ENCODE peak calls at places on chromosomes 4 and X, in five cellular contexts. One of them, this sample, is unnamed.

GRCh38 chrX:141724186-141724585 is 25.6 kb upstream of the SPANXD start:
- DNase-seq in progenitor cell of endocrine pancreas: no peak
- DNase-seq in type B pancreatic cell: no peak
- DNase-seq in adrenal gland: no peak
- DNase-seq in AG09309: no peak
- DNase-seq in this sample: no peak

GRCh38 chr4:110049951-110050925 is 137.6 kb downstream of the EGF start:
- DNase-seq in adrenal gland: peak; percentile 33
- DNase-seq in AG09309: no peak
- DNase-seq in type B pancreatic cell: no peak
- DNase-seq in progenitor cell of endocrine pancreas: peak; percentile 18
- DNase-seq in this sample: no peak

GRCh38 chrX:68901512-68901911 is 72.7 kb downstream of the EFNB1 start:
- DNase-seq in AG09309: no peak
- DNase-seq in adrenal gland: no peak
- DNase-seq in progenitor cell of endocrine pancreas: no peak
- DNase-seq in type B pancreatic cell: no peak
- DNase-seq in this sample: no peak

GRCh38 chr4:55866973-55867574 is 13.6 kb downstream of the EXOC1 start:
- DNase-seq in adrenal gland: peak; percentile 25
- DNase-seq in AG09309: peak; percentile 41
- DNase-seq in progenitor cell of endocrine pancreas: no peak
- DNase-seq in type B pancreatic cell: no peak
- DNase-seq in this sample: no peak

GRCh38 chrX:71637848-71638247 is 19.5 kb upstream of the CXCR3 start:
- DNase-seq in progenitor cell of endocrine pancreas: no peak
- DNase-seq in AG09309: peak; percentile 21
- DNase-seq in adrenal gland: no peak
- DNase-seq in type B pancreatic cell: no peak
- DNase-seq in this sample: no peak

GRCh38 chr4:108852691-108853090 is 89.8 kb upstream of the ETNPPL start:
- DNase-seq in AG09309: no peak
- DNase-seq in adrenal gland: no peak
- DNase-seq in type B pancreatic cell: no peak
- DNase-seq in progenitor cell of endocrine pancreas: no peak
- DNase-seq in this sample: no peak

GRCh38 chr4:139537292-139537691 is 18.7 kb downstream of the SETD7 start:
- DNase-seq in progenitor cell of endocrine pancreas: no peak
- DNase-seq in AG09309: no peak
- DNase-seq in type B pancreatic cell: no peak
- DNase-seq in adrenal gland: no peak
- DNase-seq in this sample: no peak

GRCh38 chr4:23373269-23373668 is 516.6 kb downstream of the PPARGC1A start:
- DNase-seq in progenitor cell of endocrine pancreas: no peak
- DNase-seq in type B pancreatic cell: no peak
- DNase-seq in adrenal gland: peak; percentile 52
- DNase-seq in AG09309: no peak
- DNase-seq in this sample: no peak

GRCh38 chr4:181008164-181008563 is 1235.0 kb upstream of the TENM3 start:
- DNase-seq in type B pancreatic cell: no peak
- DNase-seq in progenitor cell of endocrine pancreas: no peak
- DNase-seq in AG09309: no peak
- DNase-seq in adrenal gland: no peak
- DNase-seq in this sample: no peak

GRCh38 chrX:51851507-51852085 is 41.8 kb upstream of the MAGED1 start:
- DNase-seq in type B pancreatic cell: no peak
- DNase-seq in AG09309: no peak
- DNase-seq in progenitor cell of endocrine pancreas: no peak
- DNase-seq in adrenal gland: no peak
- DNase-seq in this sample: no peak

GRCh38 chrX:25019707-25020390 is 4.1 kb upstream of the ARX start:
- DNase-seq in type B pancreatic cell: no peak
- DNase-seq in AG09309: no peak
- DNase-seq in adrenal gland: no peak
- DNase-seq in progenitor cell of endocrine pancreas: no peak
- DNase-seq in this sample: no peak

GRCh38 chrX:6238576-6238975 is 9.9 kb upstream of the NLGN4X start:
- DNase-seq in progenitor cell of endocrine pancreas: no peak
- DNase-seq in type B pancreatic cell: no peak
- DNase-seq in adrenal gland: no peak
- DNase-seq in AG09309: no peak
- DNase-seq in this sample: no peak

GRCh38 chr4:123661080-123661737 is 264.6 kb downstream of the SPRY1 start:
- DNase-seq in AG09309: no peak
- DNase-seq in type B pancreatic cell: no peak
- DNase-seq in progenitor cell of endocrine pancreas: no peak
- DNase-seq in adrenal gland: no peak
- DNase-seq in this sample: no peak

GRCh38 chrX:107672955-107673378 is 44.7 kb downstream of the PRPS1 start:
- DNase-seq in progenitor cell of endocrine pancreas: peak; percentile 19
- DNase-seq in AG09309: peak; percentile 27
- DNase-seq in adrenal gland: peak; percentile 74
- DNase-seq in type B pancreatic cell: no peak
- DNase-seq in this sample: no peak

GRCh38 chrX:109299091-109299490 is 182.8 kb downstream of the GUCY2F start:
- DNase-seq in adrenal gland: no peak
- DNase-seq in type B pancreatic cell: no peak
- DNase-seq in AG09309: no peak
- DNase-seq in progenitor cell of endocrine pancreas: no peak
- DNase-seq in this sample: no peak

GRCh38 chrX:118726887-118727685 is at the start of gene IL13RA1:
- DNase-seq in adrenal gland: peak; percentile 80
- DNase-seq in AG09309: no peak
- DNase-seq in type B pancreatic cell: peak; percentile 81
- DNase-seq in progenitor cell of endocrine pancreas: peak; percentile 67
- DNase-seq in this sample: peak; percentile 82

GRCh38 chr4:163110442-163110841 is 56.2 kb downstream of the NAF1 start:
- DNase-seq in AG09309: no peak
- DNase-seq in adrenal gland: no peak
- DNase-seq in progenitor cell of endocrine pancreas: no peak
- DNase-seq in type B pancreatic cell: no peak
- DNase-seq in this sample: no peak

GRCh38 chrX:81240701-81241100 is 38.8 kb downstream of the SH3BGRL start:
- DNase-seq in progenitor cell of endocrine pancreas: no peak
- DNase-seq in type B pancreatic cell: no peak
- DNase-seq in AG09309: no peak
- DNase-seq in adrenal gland: no peak
- DNase-seq in this sample: no peak

GRCh38 chr4:183099537-183100297 is 660 bp downstream of the WWC2 start:
- DNase-seq in AG09309: no peak
- DNase-seq in progenitor cell of endocrine pancreas: peak; percentile 68
- DNase-seq in adrenal gland: peak; percentile 35
- DNase-seq in type B pancreatic cell: peak; percentile 76
- DNase-seq in this sample: peak; percentile 23

GRCh38 chr4:13322681-13323101 is 161.4 kb downstream of the RAB28 start:
- DNase-seq in adrenal gland: no peak
- DNase-seq in AG09309: peak; percentile 62
- DNase-seq in progenitor cell of endocrine pancreas: no peak
- DNase-seq in type B pancreatic cell: no peak
- DNase-seq in this sample: no peak

GRCh38 chrX:107450823-107451509 is 1.5 kb downstream of the FRMPD3 start:
- DNase-seq in progenitor cell of endocrine pancreas: no peak
- DNase-seq in AG09309: no peak
- DNase-seq in adrenal gland: no peak
- DNase-seq in type B pancreatic cell: no peak
- DNase-seq in this sample: no peak

GRCh38 chr4:41104155-41104554 is 110.2 kb downstream of the APBB2 start:
- DNase-seq in adrenal gland: no peak
- DNase-seq in progenitor cell of endocrine pancreas: no peak
- DNase-seq in AG09309: no peak
- DNase-seq in type B pancreatic cell: no peak
- DNase-seq in this sample: no peak

GRCh38 chrX:22577181-22577580 is 304.5 kb downstream of the CBLL2 start:
- DNase-seq in progenitor cell of endocrine pancreas: no peak
- DNase-seq in type B pancreatic cell: no peak
- DNase-seq in adrenal gland: no peak
- DNase-seq in AG09309: peak; percentile 14
- DNase-seq in this sample: no peak

GRCh38 chr4:81472249-81473085 is 760 bp upstream of the RASGEF1B start:
- DNase-seq in adrenal gland: peak; percentile 47
- DNase-seq in type B pancreatic cell: no peak
- DNase-seq in progenitor cell of endocrine pancreas: no peak
- DNase-seq in AG09309: no peak
- DNase-seq in this sample: no peak

GRCh38 chr4:134313591-134313990 is 112.0 kb upstream of the PABPC4L start:
- DNase-seq in AG09309: no peak
- DNase-seq in type B pancreatic cell: no peak
- DNase-seq in progenitor cell of endocrine pancreas: no peak
- DNase-seq in adrenal gland: no peak
- DNase-seq in this sample: no peak

GRCh38 chrX:10722804-10723364 is 102.5 kb upstream of the MID1 start:
- DNase-seq in progenitor cell of endocrine pancreas: no peak
- DNase-seq in AG09309: peak; percentile 40
- DNase-seq in adrenal gland: peak; percentile 57
- DNase-seq in type B pancreatic cell: no peak
- DNase-seq in this sample: no peak

GRCh38 chr4:172480471-172480870 is 667.3 kb downstream of the GALNTL6 start:
- DNase-seq in progenitor cell of endocrine pancreas: no peak
- DNase-seq in type B pancreatic cell: no peak
- DNase-seq in adrenal gland: no peak
- DNase-seq in AG09309: no peak
- DNase-seq in this sample: no peak

GRCh38 chr4:24850669-24851068 is 55.3 kb downstream of the SOD3 start:
- DNase-seq in adrenal gland: peak; percentile 26
- DNase-seq in AG09309: peak; percentile 65
- DNase-seq in type B pancreatic cell: no peak
- DNase-seq in progenitor cell of endocrine pancreas: no peak
- DNase-seq in this sample: no peak

GRCh38 chr4:126992910-126993309 is 639.8 kb upstream of the INTU start:
- DNase-seq in AG09309: no peak
- DNase-seq in type B pancreatic cell: no peak
- DNase-seq in progenitor cell of endocrine pancreas: no peak
- DNase-seq in adrenal gland: no peak
- DNase-seq in this sample: no peak

GRCh38 chr4:174764105-174764729 is 64.8 kb downstream of the GLRA3 start:
- DNase-seq in adrenal gland: no peak
- DNase-seq in AG09309: peak; percentile 28
- DNase-seq in progenitor cell of endocrine pancreas: no peak
- DNase-seq in type B pancreatic cell: no peak
- DNase-seq in this sample: no peak
- TF ChIP-seq CTCF in adrenal gland: peak; percentile 50
- TF ChIP-seq CTCF in AG09309: peak; percentile 52
- TF ChIP-seq CTCF in progenitor cell of endocrine pancreas: peak; percentile 82
- TF ChIP-seq CTCF in type B pancreatic cell: peak; percentile 85
- TF ChIP-seq CTCF in this sample: peak; percentile 70

GRCh38 chr4:37970702-37971101 is 10.5 kb downstream of the PTTG2 start:
- DNase-seq in progenitor cell of endocrine pancreas: no peak
- DNase-seq in adrenal gland: peak; percentile 69
- DNase-seq in AG09309: no peak
- DNase-seq in type B pancreatic cell: no peak
- DNase-seq in this sample: no peak
- TF ChIP-seq CTCF in progenitor cell of endocrine pancreas: peak; percentile 12
- TF ChIP-seq CTCF in adrenal gland: peak; percentile 8
- TF ChIP-seq CTCF in AG09309: peak; percentile 46
- TF ChIP-seq CTCF in type B pancreatic cell: peak; percentile 35
- TF ChIP-seq CTCF in this sample: no peak

DNA sequence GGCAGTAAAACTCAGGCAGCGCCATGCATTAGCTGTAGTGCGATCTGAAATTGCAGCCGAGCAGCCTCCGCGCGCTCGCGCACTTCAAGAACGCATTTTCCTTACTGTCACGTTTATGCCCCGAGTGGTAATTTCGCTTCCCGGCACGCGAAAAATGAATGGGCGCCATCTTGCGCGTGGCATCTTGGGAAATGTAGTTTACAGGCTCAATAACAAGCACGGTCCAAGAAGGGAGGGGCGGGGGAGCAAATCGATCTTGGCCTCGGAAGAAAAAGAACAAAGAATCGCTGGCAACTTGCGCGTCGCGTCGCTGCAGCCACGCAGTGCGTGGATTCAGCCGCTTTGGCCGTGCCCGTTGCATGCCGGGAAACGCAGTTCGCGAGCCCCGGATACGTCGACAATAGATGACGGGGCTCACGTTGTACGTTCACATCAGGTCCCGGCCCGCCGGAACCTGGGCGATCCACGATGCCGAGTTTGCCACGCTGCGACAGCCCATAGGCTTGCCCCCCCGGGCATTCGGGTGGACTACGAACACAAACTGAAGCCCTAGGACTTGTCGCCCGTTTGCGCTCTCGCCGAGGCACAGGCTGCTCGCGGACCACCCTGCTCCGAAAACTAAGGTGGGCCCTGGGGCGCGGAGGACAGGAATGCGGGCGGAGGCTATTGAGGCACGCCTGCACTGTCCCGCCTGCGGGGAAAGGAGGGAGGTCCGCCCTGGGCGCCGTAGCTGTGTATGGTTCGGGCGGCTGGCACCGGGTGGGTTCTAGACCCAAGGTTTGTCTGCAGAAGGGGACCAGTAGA is at the start of gene FTSJ1:
- DNase-seq in progenitor cell of endocrine pancreas: peak; percentile 57
- DNase-seq in type B pancreatic cell: peak; percentile 83
- DNase-seq in adrenal gland: peak; percentile 88
- DNase-seq in AG09309: peak; percentile 71
- DNase-seq in this sample: peak; percentile 73
- TF ChIP-seq CTCF in progenitor cell of endocrine pancreas: no peak
- TF ChIP-seq CTCF in type B pancreatic cell: no peak
- TF ChIP-seq CTCF in adrenal gland: no peak
- TF ChIP-seq CTCF in AG09309: no peak
- TF ChIP-seq CTCF in this sample: no peak

GRCh38 chr4:86594559-86595425 is 677 bp downstream of the PTPN13 start:
- DNase-seq in AG09309: peak; percentile 94
- DNase-seq in adrenal gland: peak; percentile 55
- DNase-seq in type B pancreatic cell: peak; percentile 70
- DNase-seq in progenitor cell of endocrine pancreas: peak; percentile 11
- DNase-seq in this sample: peak; percentile 71
- TF ChIP-seq CTCF in AG09309: peak; percentile 42
- TF ChIP-seq CTCF in adrenal gland: no peak
- TF ChIP-seq CTCF in type B pancreatic cell: peak; percentile 63
- TF ChIP-seq CTCF in progenitor cell of endocrine pancreas: peak; percentile 39
- TF ChIP-seq CTCF in this sample: no peak

GRCh38 chr4:169493164-169493524 is 119.2 kb downstream of the NEK1 start:
- DNase-seq in progenitor cell of endocrine pancreas: no peak
- DNase-seq in adrenal gland: no peak
- DNase-seq in AG09309: no peak
- DNase-seq in type B pancreatic cell: no peak
- DNase-seq in this sample: no peak
- TF ChIP-seq CTCF in progenitor cell of endocrine pancreas: no peak
- TF ChIP-seq CTCF in adrenal gland: no peak
- TF ChIP-seq CTCF in AG09309: no peak
- TF ChIP-seq CTCF in type B pancreatic cell: peak; percentile 23
- TF ChIP-seq CTCF in this sample: no peak

GRCh38 chrX:41332988-41333743 is 796 bp upstream of the DDX3X start:
- DNase-seq in AG09309: peak; percentile 46
- DNase-seq in type B pancreatic cell: peak; percentile 88
- DNase-seq in adrenal gland: peak; percentile 94
- DNase-seq in progenitor cell of endocrine pancreas: peak; percentile 72
- DNase-seq in this sample: peak; percentile 80

GRCh38 chrX:41333744-41333993 is 293 bp upstream of the DDX3X start:
- DNase-seq in AG09309: peak; percentile 63
- DNase-seq in type B pancreatic cell: no peak
- DNase-seq in adrenal gland: peak; percentile 86
- DNase-seq in progenitor cell of endocrine pancreas: peak; percentile 40
- DNase-seq in this sample: no peak

GRCh38 chrX:41335590-41336331 is 1.8 kb downstream of the DDX3X start:
- DNase-seq in adrenal gland: no peak
- DNase-seq in progenitor cell of endocrine pancreas: no peak
- DNase-seq in type B pancreatic cell: no peak
- DNase-seq in AG09309: peak; percentile 62
- DNase-seq in this sample: no peak

GRCh38 chrX:41334866-41335589 is 1.1 kb downstream of the DDX3X start:
- DNase-seq in progenitor cell of endocrine pancreas: peak; percentile 12
- DNase-seq in AG09309: no peak
- DNase-seq in adrenal gland: peak; percentile 83
- DNase-seq in type B pancreatic cell: no peak
- DNase-seq in this sample: peak; percentile 23

GRCh38 chrX:41333994-41334865 is at the start of gene DDX3X:
- DNase-seq in AG09309: peak; percentile 72
- DNase-seq in type B pancreatic cell: peak; percentile 85
- DNase-seq in progenitor cell of endocrine pancreas: peak; percentile 59
- DNase-seq in adrenal gland: peak; percentile 94
- DNase-seq in this sample: peak; percentile 78
- TF ChIP-seq CTCF in AG09309: peak; percentile 20
- TF ChIP-seq CTCF in type B pancreatic cell: peak; percentile 25
- TF ChIP-seq CTCF in progenitor cell of endocrine pancreas: no peak
- TF ChIP-seq CTCF in adrenal gland: no peak
- TF ChIP-seq CTCF in this sample: no peak

This sample was measured in mesothelial cell of epicardium.